ENCODE peak calls at places on chromosomes 6 and 20, in four cellular contexts. S is fibroblast of mammary gland, W is astrocyte of the spinal cord, K is cardiac muscle cell. M is an unnamed sample.

GRCh38 chr20:46031014-46031569 is 2.1 kb downstream of the SLC12A5 start:
- DNase-seq in S (no peak), K (no peak), W (no peak), M (no peak)

GRCh38 chr6:20056350-20056992 is 155.8 kb downstream of the MBOAT1 start:
- DNase-seq in W (peak; percentile 66), K (peak; percentile 75), S (peak; percentile 67), M (peak; percentile 78)

GRCh38 chr6:47483853-47484546 is 6.4 kb downstream of the CD2AP start:
- DNase-seq in K (no peak), W (peak; percentile 82), S (peak; percentile 71), M (no peak)

GRCh38 chr6:34585108-34585507 is 29.0 kb upstream of the SPDEF start:
- DNase-seq in S (no peak), K (no peak), W (no peak), M (no peak)

GRCh38 chr6:29081312-29081711 is 5.8 kb downstream of the OR2B3 start:
- DNase-seq in W (no peak), S (no peak), K (no peak), M (no peak)

GRCh38 chr6:165742047-165742446 is 79.0 kb upstream of the PDE10A start:
- DNase-seq in W (no peak), K (no peak), S (no peak), M (no peak)

GRCh38 chr6:102736941-102737368 is 1343.4 kb downstream of the GRIK2 start:
- DNase-seq in K (no peak), S (peak; percentile 64), W (peak; percentile 72), M (peak; percentile 8)

GRCh38 chr6:139942333-139942732 is 567.9 kb upstream of the CITED2 start:
- DNase-seq in W (no peak), S (no peak), K (peak; percentile 34), M (no peak)

GRCh38 chr20:16821211-16822089 is 73.3 kb downstream of the OTOR start:
- DNase-seq in W (peak; percentile 7), K (peak; percentile 61), S (peak; percentile 43), M (peak; percentile 61)

GRCh38 chr6:154229796-154230195 is 126.8 kb downstream of the IPCEF1 start:
- DNase-seq in W (no peak), K (no peak), S (no peak), M (no peak)

GRCh38 chr20:48238326-48238725 is 453.0 kb upstream of the SULF2 start:
- DNase-seq in W (peak; percentile 19), K (peak; percentile 39), S (peak; percentile 65), M (peak; percentile 11)

GRCh38 chr6:156779206-156780116 is 2.3 kb downstream of the ARID1B start:
- DNase-seq in K (no peak), S (no peak), W (no peak), M (no peak)

GRCh38 chr6:99979953-99980352 is 14.1 kb downstream of the MCHR2 start:
- DNase-seq in K (no peak), W (no peak), S (no peak), M (no peak)

GRCh38 chr6:166810864-166811263 is 145.5 kb downstream of the RNASET2 start:
- DNase-seq in W (no peak), S (no peak), K (no peak), M (no peak)

GRCh38 chr6:42281570-42281969 is 63.9 kb upstream of the MRPS10 start:
- DNase-seq in S (no peak), K (no peak), W (no peak), M (no peak)

GRCh38 chr6:34529665-34530327 is 26.3 kb downstream of the SPDEF start:
- DNase-seq in W (no peak), S (no peak), K (peak; percentile 16), M (no peak)

GRCh38 chr20:10557685-10558084 is 116.1 kb downstream of the JAG1 start:
- DNase-seq in W (no peak), S (no peak), K (no peak), M (no peak)

GRCh38 chr20:1327241-1327653 is 1.7 kb downstream of the SDCBP2 start:
- DNase-seq in W (peak; percentile 36), K (peak; percentile 88), S (peak; percentile 98), M (peak; percentile 94)

GRCh38 chr20:25017257-25017803 is 24.8 kb upstream of the APMAP start:
- DNase-seq in W (no peak), S (no peak), K (no peak), M (no peak)

GRCh38 chr20:35506872-35507638 is 22.4 kb downstream of the C20orf173 start:
- DNase-seq in W (peak; percentile 35), S (peak; percentile 24), K (no peak), M (no peak)

DNA sequence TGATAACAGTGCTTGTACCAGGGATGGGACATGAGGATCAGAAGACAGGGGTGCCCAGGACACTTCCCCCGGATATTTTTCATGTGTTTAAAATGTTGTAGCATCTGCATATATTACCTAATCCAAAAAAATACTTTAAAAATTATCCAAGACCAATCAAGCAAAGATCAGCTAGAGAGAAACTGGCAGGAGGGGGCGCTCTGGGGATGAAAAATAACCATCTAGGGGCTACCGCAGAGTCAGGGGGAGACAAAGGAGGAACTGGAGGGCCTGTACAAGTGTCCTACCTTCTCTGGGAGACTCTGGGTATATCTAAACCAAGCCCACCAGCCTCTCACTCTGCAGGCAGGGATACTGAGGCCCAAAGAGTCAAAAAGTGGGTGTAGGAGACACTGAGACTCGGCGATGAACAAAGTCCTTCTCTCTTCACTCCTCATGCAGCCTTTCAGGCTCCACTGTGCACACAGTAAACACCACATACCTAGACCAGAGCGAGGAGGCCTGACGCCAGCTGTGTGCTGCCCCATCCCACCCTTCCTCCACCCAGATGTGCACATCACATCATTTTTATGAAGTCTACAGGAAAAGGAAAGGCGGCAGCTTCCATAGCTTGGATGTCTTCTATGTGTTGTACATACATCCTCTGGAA is 9.8 kb downstream of the RIMS4 start:
- DNase-seq in K (no peak), S (no peak), W (no peak), M (no peak)
- TF ChIP-seq CTCF in K (peak; percentile 38), S (peak; percentile 20), W (peak; percentile 22), M (peak; percentile 30)

GRCh38 chr6:16196958-16197576 is 41.3 kb upstream of the GMPR start:
- DNase-seq in K (no peak), S (no peak), W (no peak), M (no peak)

GRCh38 chr6:16198061-16198705 is 40.2 kb upstream of the GMPR start:
- DNase-seq in K (no peak), S (no peak), W (no peak), M (no peak)

GRCh38 chr6:16199792-16200191 is 38.6 kb upstream of the GMPR start:
- DNase-seq in S (no peak), W (no peak), K (no peak), M (no peak)

GRCh38 chr6:16200231-16200941 is 38.0 kb upstream of the GMPR start:
- DNase-seq in K (no peak), W (peak; percentile 10), S (no peak), M (peak; percentile 8)

DNA sequence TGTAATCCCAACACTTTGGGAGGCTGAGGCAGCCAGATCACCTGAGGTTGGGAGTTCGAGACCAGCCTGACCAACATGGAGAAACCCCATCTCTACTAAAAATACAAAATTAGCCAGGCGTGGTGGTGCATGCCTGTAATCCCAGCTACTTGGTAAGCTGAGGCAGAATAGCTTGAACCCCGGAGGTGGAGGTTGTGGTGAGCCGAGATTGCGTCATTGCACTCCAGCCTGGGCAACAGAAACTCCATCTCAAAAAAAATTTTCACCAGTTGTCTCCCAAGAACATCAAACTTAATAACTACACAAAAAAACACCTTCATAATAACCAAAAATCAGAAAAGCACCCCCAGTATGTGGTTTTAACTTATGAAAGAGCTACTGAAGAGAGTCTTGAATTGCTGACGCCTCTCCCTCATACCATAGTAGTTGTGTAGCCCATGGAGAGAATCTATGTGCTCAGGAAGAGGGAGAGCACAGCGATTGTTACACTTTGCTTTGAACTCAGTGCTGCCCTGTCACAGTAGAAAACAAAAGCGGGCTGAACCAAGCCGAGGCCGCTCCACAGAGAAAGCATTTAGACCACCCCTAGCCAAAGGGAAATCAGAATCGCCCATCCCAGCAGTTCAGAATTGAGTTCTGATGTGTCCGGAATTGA is 42.0 kb upstream of the GMPR start:
- DNase-seq in W (no peak), K (no peak), S (no peak), M (no peak)
- H3K4me3 ChIP-seq in W (no peak overlapping the region), K (no peak overlapping the region), S (no peak overlapping the region), M (no peak overlapping the region)

DNA sequence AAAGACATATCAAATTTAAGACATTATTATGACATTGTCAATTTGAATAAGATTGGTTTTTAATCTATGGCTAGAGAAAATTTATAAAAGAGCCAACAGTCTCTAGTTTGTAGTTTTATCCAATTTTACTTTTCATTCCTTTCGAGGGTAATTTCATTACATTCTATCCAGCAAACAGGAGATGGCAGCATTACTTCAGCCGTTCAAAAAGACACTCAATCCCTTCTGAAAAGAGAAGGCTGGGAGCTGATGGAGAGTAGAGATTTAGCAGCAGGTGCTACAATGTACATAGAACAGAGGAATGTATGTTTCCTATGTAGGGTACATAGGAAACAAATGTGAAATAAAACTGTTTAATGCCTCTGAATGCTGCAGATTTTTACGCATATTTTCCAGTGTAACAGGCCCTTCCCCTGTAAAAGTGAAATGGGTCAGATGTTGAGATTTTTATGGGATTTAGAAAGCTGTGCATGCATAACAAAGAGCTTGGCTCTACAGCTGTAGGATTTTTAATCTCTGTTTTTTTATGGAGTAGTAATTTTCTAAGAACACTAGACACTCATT is 15.9 kb downstream of the RPS12 start:
- DNase-seq in K (peak; percentile 66), W (peak; percentile 51), S (peak; percentile 56), M (peak; percentile 62)
- TF ChIP-seq CTCF in K (peak; percentile 59), W (peak; percentile 58), S (peak; percentile 68), M (peak; percentile 69)

DNA sequence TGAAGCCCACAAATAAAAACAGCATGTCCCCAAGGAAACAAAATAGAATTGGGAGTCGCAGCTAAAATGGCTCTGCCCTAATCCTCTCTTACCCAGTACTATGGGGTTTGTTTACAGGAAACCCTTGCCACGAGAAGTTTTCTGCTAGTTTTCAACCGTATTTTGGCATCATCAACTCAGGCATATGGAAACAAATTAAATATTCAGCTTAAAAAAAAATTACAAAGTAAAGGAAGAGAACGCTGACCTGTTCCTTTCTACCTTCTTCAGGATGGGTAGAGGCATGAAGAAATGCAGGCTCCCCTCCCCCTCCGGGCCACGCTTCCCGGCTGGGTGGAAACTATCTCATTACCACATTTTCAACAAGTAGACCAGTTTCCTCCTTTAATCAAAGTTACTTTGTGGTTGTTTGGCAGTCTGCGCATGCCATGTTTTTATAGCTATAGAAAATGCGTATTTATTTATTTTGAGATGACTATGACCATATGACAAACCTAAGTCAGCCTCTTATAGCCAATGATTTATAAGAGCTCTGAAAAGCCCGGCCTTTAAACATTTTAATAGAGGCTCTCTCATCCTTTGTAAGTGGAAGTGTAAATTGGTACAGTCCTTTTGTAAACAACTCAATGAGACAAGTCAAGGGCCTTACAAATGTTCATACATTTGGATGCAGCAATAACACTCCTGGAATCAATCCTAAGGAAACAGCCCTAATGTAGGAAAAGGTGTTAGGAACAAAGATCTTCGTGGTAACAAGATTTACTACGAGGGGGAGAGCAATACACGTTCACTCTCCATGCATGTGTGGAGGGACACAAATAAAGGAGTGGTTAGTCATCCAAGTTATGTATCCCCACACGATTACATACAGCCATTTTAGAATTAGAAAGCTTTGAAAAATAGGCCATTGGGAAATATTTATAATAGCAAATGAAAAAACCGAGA is 16.1 kb upstream of the ZNF217 start:
- DNase-seq in W (peak; percentile 48), K (peak; percentile 55), S (peak; percentile 47), M (no peak)
- H3K4me3 ChIP-seq in W (no peak overlapping the region), K (no peak overlapping the region), S (no peak overlapping the region), M (no peak overlapping the region)

DNA sequence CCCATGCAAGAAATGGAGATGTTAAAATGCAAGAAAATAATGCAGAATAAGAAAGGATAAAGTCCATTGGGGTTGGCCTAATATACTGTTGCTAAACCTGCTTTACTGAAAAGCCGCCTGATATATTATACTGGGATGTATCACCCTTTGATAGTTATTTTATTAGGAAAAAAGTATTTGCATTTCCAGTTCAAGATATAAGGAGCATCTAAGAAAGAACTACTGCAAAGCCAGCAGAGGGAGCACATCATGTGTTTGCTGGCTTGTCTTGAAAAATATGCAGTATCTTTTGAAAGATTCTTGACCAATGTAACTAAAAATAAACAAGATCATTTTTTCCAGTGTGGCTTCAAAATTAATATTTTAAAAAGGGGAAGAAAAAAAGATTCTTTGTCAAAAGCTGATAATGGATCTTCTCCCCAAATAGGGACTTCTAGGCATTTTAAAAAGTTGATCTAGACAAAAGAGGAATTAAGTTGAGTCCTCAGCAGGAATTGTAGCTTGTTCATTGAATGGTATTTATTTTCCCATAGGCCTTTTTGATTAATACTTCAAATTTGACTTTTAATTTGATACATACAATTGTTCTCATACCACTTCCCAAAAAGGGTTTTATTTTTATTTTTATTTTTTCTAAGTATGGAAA is 214.9 kb downstream of the ZFAND3 start:
- DNase-seq in K (peak; percentile 73), S (peak; percentile 74), W (peak; percentile 67), M (peak; percentile 77)
- TF ChIP-seq CTCF in K (peak; percentile 68), S (peak; percentile 75), W (peak; percentile 75), M (peak; percentile 73)